ENCODE peak calls at places on chromosome 5, in eight cellular contexts. Z, O, W, R, F, K, M and N are unnamed samples.

GRCh38 chr5:107388111-107388861 is 282.5 kb downstream of the EFNA5 start:
- DNase-seq in Z (no peak), O (no peak), W (no peak), R (peak), F (no peak), K (peak), M (peak), N (peak)

GRCh38 chr5:158116965-158117364 is 258.0 kb upstream of the CLINT1 start:
- DNase-seq in Z (no peak), O (no peak), W (no peak), R (no peak), F (no peak), K (no peak), M (no peak), N (no peak)

GRCh38 chr5:65327582-65327981 is 154.1 kb downstream of the ADAMTS6 start:
- DNase-seq in Z (no peak), O (no peak), W (no peak), R (peak), F (no peak), K (no peak), M (no peak), N (no peak)

GRCh38 chr5:174022384-174023095 is 23.0 kb upstream of the NSG2 start:
- DNase-seq in Z (no peak), O (no peak), W (no peak), R (no peak), F (no peak), K (no peak), M (no peak), N (no peak)

GRCh38 chr5:170070556-170071412 is 34.9 kb upstream of the FOXI1 start:
- DNase-seq in Z (no peak), O (no peak), W (peak), R (peak), F (peak), K (peak), M (peak), N (no peak)

GRCh38 chr5:171315925-171316257 is 6.8 kb downstream of the TLX3 start:
- DNase-seq in Z (no peak), O (no peak), W (no peak), R (no peak), F (no peak), K (no peak), M (no peak), N (no peak)

GRCh38 chr5:148792649-148793048 is 33.8 kb upstream of the ADRB2 start:
- DNase-seq in Z (no peak), O (no peak), W (no peak), R (no peak), F (no peak), K (no peak), M (no peak), N (no peak)

GRCh38 chr5:147485046-147485445 is 24.8 kb downstream of the DPYSL3 start:
- DNase-seq in Z (no peak), O (no peak), W (no peak), R (no peak), F (no peak), K (no peak), M (no peak), N (no peak)

GRCh38 chr5:65969539-65970393 is 43.4 kb downstream of the ERBIN start:
- DNase-seq in Z (no peak), O (no peak), W (no peak), R (no peak), F (no peak), K (no peak), M (no peak), N (no peak)

GRCh38 chr5:103021310-103021709 is 98.6 kb downstream of the GIN1 start:
- DNase-seq in Z (no peak), O (no peak), W (no peak), R (no peak), F (no peak), K (peak), M (no peak), N (no peak)

GRCh38 chr5:56449071-56449470 is 215.9 kb upstream of the ANKRD55 start:
- DNase-seq in Z (no peak), O (no peak), W (no peak), R (no peak), F (no peak), K (no peak), M (no peak), N (no peak)